ENCODE peak calls at places on chromosomes 2 and 18, in eight cellular contexts. K is body of pancreas, N is neural progenitor cell, M is tibial artery, G is cardiac muscle cell, U is tibial nerve, P is endodermal cell, D is right lobe of liver. E is an unnamed sample. For H3K4me1 and H3K36me3, the result is how much of the 10 kb centered on the place peaks cover.

GRCh38 chr2:178392215-178392614 is 58.8 kb downstream of the PRKRA start:
- DNase-seq in K (no peak), M (no peak), D (no peak), U (no peak), N (no peak), P (no peak), G (peak), E (no peak)

GRCh38 chr2:76391663-76392062 is 680.9 kb upstream of the GCFC2 start:
- DNase-seq in P (no peak), D (no peak), M (no peak), U (no peak), N (no peak), K (no peak), G (no peak), E (no peak)

GRCh38 chr18:43271593-43272432 is 5.5 kb downstream of the SYT4 start:
- DNase-seq in M (no peak), D (no peak), U (no peak), P (peak), G (peak), K (no peak), N (peak), E (no peak)

GRCh38 chr2:164815071-164815793 is 26.4 kb downstream of the COBLL1 start:
- DNase-seq in N (no peak), U (no peak), D (no peak), G (no peak), P (no peak), K (no peak), M (no peak), E (no peak)

GRCh38 chr2:12604248-12604801 is 112.4 kb upstream of the TRIB2 start:
- DNase-seq in N (no peak), K (no peak), D (no peak), P (no peak), U (no peak), M (no peak), G (no peak), E (no peak)

GRCh38 chr2:109380502-109381326 is 233.1 kb downstream of the SEPTIN10 start:
- DNase-seq in D (no peak), K (no peak), N (no peak), G (no peak), P (peak), M (no peak), U (no peak), E (peak)

GRCh38 chr2:185990861-185991525 is 252.4 kb downstream of the FSIP2 start:
- DNase-seq in N (no peak), U (no peak), K (no peak), G (no peak), M (no peak), P (no peak), D (no peak), E (no peak)

GRCh38 chr2:216827073-216827725 is 32.7 kb downstream of the TNP1 start:
- DNase-seq in N (no peak), D (no peak), G (no peak), M (no peak), K (no peak), U (no peak), P (peak), E (no peak)

GRCh38 chr2:219176818-219177593 is at the start of gene CNPPD1:
- DNase-seq in K (peak), D (peak), M (peak), P (peak), G (peak), U (peak), N (peak), E (peak)

GRCh38 chr2:121804340-121804739 is 48.9 kb downstream of the TSN start:
- DNase-seq in P (peak), N (no peak), D (no peak), K (no peak), U (no peak), G (peak), M (no peak), E (no peak)

GRCh38 chr2:19140463-19141208 is 217.8 kb downstream of the OSR1 start:
- DNase-seq in N (no peak), M (no peak), G (peak), P (peak), K (no peak), U (no peak), D (no peak), E (no peak)

GRCh38 chr2:3430211-3430610 is 50.7 kb downstream of the TRAPPC12 start:
- DNase-seq in N (no peak), P (no peak), D (no peak), M (no peak), K (no peak), U (no peak), G (peak), E (no peak)

DNA sequence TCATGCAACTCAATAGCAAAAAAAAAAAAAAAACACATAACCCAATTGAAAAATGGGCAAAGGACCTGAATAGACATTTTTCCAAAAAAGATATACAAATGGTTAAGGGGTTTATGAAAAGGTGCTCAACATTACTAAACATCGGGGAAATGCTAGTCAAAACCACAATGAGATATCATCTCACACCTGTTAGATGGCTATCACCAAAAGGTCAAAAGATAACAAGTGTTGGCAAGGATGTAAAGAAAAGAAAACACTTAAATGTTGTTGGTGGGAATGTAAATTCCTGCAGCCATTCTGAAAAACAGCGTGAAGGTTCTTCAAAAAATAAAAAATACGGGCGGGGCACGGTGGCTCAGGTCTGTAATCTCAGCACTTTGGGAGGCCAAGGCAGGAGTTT is 112.4 kb upstream of the CAB39 start:
- DNase-seq in N (no peak), G (no peak), K (no peak), U (no peak), P (no peak), D (no peak), M (no peak), E (no peak)
- H3K4me1 ChIP-seq in N (under half), G (under half), K (under half), U (under half), P (under half), D (under half), M (under half), E (under half)

DNA sequence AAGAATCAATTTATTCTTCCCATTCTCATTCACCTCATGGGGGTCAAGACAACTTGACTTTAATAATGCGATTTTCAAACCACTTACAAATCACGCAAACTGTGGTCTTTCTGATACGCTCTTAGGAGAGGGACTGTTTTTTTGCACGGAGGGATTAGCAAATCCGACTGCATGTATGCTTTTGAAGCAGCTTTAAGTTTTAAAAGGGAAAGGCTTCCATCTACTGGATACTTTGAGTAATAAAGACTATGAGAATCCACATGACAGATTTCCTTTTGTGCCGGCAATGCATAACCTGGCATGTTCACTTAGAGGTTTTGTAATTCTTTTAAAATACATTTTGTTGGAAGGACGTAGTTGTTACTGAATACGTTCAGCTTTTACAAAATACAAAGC is 322.9 kb upstream of the KCNJ3 start:
- DNase-seq in U (no peak), N (peak), P (peak), D (no peak), K (no peak), M (no peak), G (peak), E (no peak)
- H3K4me3 ChIP-seq in U (no peak), N (no peak), P (no peak), D (no peak), K (no peak), M (no peak), G (no peak), E (no peak)

GRCh38 chr2:152552868-152553267 is 164.4 kb downstream of the PRPF40A start:
- DNase-seq in U (no peak), G (no peak), P (no peak), N (no peak), D (no peak), K (no peak), M (no peak), E (no peak)

GRCh38 chr2:152556506-152556905 is 160.8 kb downstream of the PRPF40A start:
- DNase-seq in G (no peak), M (no peak), D (no peak), P (no peak), K (no peak), U (no peak), N (no peak), E (no peak)

GRCh38 chr2:152550386-152550785 is 166.9 kb downstream of the PRPF40A start:
- DNase-seq in M (no peak), D (no peak), U (no peak), G (no peak), K (peak), P (no peak), N (no peak), E (no peak)

GRCh38 chr2:152555048-152555447 is 162.2 kb downstream of the PRPF40A start:
- DNase-seq in K (no peak), D (no peak), N (peak), M (no peak), P (peak), U (no peak), G (peak), E (no peak)

DNA sequence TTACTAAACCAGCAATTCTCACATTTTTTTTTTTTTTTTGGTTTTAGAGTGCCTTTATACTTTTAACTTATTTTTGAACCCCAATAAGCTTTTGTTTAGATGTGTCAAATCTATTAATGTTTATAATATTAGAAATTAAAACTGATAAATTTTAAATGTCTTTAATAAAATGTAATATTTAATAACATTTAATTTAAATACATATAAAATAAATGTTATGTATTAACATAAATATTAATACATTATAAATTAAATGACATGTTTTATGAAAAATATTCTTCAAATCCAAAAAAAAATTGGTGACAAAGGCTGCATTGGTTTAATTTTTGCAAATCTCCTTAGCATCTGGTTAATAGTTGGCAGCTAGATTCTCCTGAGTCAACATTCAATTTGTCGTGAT is 163.7 kb downstream of the PRPF40A start:
- DNase-seq in G (no peak), N (no peak), U (no peak), M (no peak), P (no peak), K (no peak), D (no peak), E (no peak)
- H3K36me3 ChIP-seq in G (under half), N (under half), U (under half), M (under half), P (under half), K (under half), D (under half), E (under half)

GRCh38 chr2:8631465-8632005 is 50.3 kb upstream of the ID2 start:
- DNase-seq in G (no peak), K (no peak), D (no peak), U (no peak), N (no peak), M (no peak), P (no peak), E (no peak)
- H3K4me1 ChIP-seq in G (under half), K (under half), D (under half), U (under half), N (under half), M (under half), P (under half), E (under half)

DNA sequence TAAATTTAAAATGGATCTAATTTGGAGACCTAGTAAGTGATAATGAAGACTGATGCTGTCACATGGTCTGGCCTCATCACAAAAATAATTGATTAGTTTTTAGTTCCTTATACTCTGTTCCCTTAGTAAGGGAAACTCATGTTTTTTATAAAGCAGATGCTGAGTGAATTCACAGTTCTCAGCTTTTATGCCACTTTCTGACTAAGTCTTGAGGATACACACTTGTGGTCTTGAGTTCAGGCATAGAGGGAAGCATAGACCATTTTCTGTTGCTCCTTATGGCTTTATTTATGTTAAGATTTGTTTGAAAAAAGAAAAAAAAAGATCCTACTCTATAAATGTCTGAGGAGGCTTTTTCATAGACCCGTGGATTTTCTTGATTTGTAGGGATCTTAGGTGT is 91.1 kb downstream of the MAP4K4 start:
- DNase-seq in U (no peak), P (no peak), M (no peak), D (no peak), K (no peak), N (no peak), G (no peak), E (no peak)
- H3K4me3 ChIP-seq in U (no peak), P (no peak), M (no peak), D (no peak), K (no peak), N (no peak), G (no peak), E (no peak)

E was measured in RWPE2.